ENCODE peak calls at places on chromosomes 3 and 15, in eight cellular contexts. E is heart left ventricle, T is body of pancreas, K is tibial nerve, Q is IMR-90, N is HCT116, O is thyroid gland, Y is K562. B is an unnamed sample.

GRCh38 chr3:170383567-170383966 is 26.1 kb downstream of the SKIL start:
- DNase-seq in E (no peak), T (no peak), K (no peak), Q (peak; percentile 74), N (no peak), O (no peak), Y (no peak), B (no peak)

GRCh38 chr15:91275844-91276243 is 175.8 kb downstream of the SV2B start:
- DNase-seq in E (no peak), T (no peak), K (no peak), Q (no peak), N (no peak), O (no peak), Y (no peak), B (no peak)

GRCh38 chr15:58649175-58649574 is 100.3 kb downstream of the ADAM10 start:
- DNase-seq in E (no peak), T (no peak), K (no peak), Q (no peak), N (no peak), O (no peak), Y (no peak), B (no peak)

GRCh38 chr3:32076566-32076965 is 29.9 kb upstream of the GPD1L start:
- DNase-seq in E (no peak), T (no peak), K (no peak), Q (no peak), N (no peak), O (no peak), Y (no peak), B (no peak)

GRCh38 chr15:98968576-98968975 is 39.0 kb downstream of the PGPEP1L start:
- DNase-seq in E (no peak), T (no peak), K (no peak), Q (no peak), N (no peak), O (no peak), Y (no peak), B (no peak)

GRCh38 chr3:46763178-46763577 is 45.5 kb upstream of the PRSS50 start:
- DNase-seq in E (no peak), T (no peak), K (no peak), Q (no peak), N (no peak), O (no peak), Y (no peak), B (no peak)

GRCh38 chr3:59953104-59953503 is 903.3 kb upstream of the CFAP20DC start:
- DNase-seq in E (no peak), T (no peak), K (no peak), Q (no peak), N (no peak), O (no peak), Y (no peak), B (no peak)

GRCh38 chr3:98921957-98922356 is 20.5 kb upstream of the DCBLD2 start:
- DNase-seq in E (no peak), T (no peak), K (no peak), Q (no peak), N (no peak), O (peak; percentile 33), Y (no peak), B (no peak)

GRCh38 chr3:190127797-190128196 is 7.1 kb upstream of the P3H2 start:
- DNase-seq in E (no peak), T (no peak), K (no peak), Q (no peak), N (no peak), O (no peak), Y (no peak), B (no peak)

GRCh38 chr3:124584245-124584551 is 146.1 kb upstream of the UMPS start:
- DNase-seq in E (no peak), T (no peak), K (no peak), Q (no peak), N (no peak), O (no peak), Y (no peak), B (no peak)

GRCh38 chr3:15023719-15024118 is 41.4 kb downstream of the MRPS25 start:
- DNase-seq in E (no peak), T (no peak), K (no peak), Q (no peak), N (no peak), O (no peak), Y (no peak), B (no peak)

GRCh38 chr15:20340931-20341661 is 200.5 kb downstream of the GOLGA6L6 start:
- DNase-seq in E (peak; percentile 76), T (peak; percentile 39), K (no peak), Q (no peak), N (no peak), O (peak; percentile 20), Y (no peak), B (no peak)

GRCh38 chr3:187946031-187946691 is 200.9 kb upstream of the BCL6 start:
- DNase-seq in E (no peak), T (no peak), K (no peak), Q (peak; percentile 85), N (no peak), O (no peak), Y (no peak), B (no peak)

GRCh38 chr15:31019986-31020385 is 28.6 kb upstream of the MTMR10 start:
- DNase-seq in E (no peak), T (no peak), K (no peak), Q (no peak), N (no peak), O (no peak), Y (no peak), B (no peak)

GRCh38 chr15:74317820-74318375 is 49.5 kb downstream of the CYP11A1 start:
- DNase-seq in E (peak; percentile 93), T (peak; percentile 68), K (peak; percentile 82), Q (peak; percentile 87), N (no peak), O (peak; percentile 31), Y (no peak), B (no peak)

GRCh38 chr15:70519616-70520015 is 243.7 kb downstream of the UACA start:
- DNase-seq in E (no peak), T (no peak), K (no peak), Q (no peak), N (no peak), O (no peak), Y (no peak), B (no peak)

GRCh38 chr3:24242012-24242698 is 252.5 kb downstream of the THRB start:
- DNase-seq in E (no peak), T (peak; percentile 56), K (no peak), Q (peak; percentile 45), N (no peak), O (no peak), Y (no peak), B (no peak)

GRCh38 chr3:140850210-140850955 is 91.3 kb upstream of the SLC25A36 start:
- DNase-seq in E (no peak), T (no peak), K (no peak), Q (no peak), N (no peak), O (no peak), Y (no peak), B (no peak)

GRCh38 chr15:71455107-71455506 is 339.8 kb downstream of the THSD4 start:
- DNase-seq in E (no peak), T (no peak), K (no peak), Q (peak; percentile 36), N (no peak), O (no peak), Y (no peak), B (no peak)

GRCh38 chr3:129892486-129892856 is 1.0 kb downstream of the TMCC1 start:
- DNase-seq in E (no peak), T (no peak), K (no peak), Q (no peak), N (no peak), O (peak; percentile 12), Y (no peak), B (no peak)

GRCh38 chr15:81182746-81183402 is 13.8 kb upstream of the IL16 start:
- DNase-seq in E (peak; percentile 32), T (no peak), K (no peak), Q (no peak), N (no peak), O (peak; percentile 33), Y (no peak), B (no peak)

GRCh38 chr3:128052831-128053419 is 688 bp downstream of the SEC61A1 start:
- DNase-seq in E (no peak), T (no peak), K (no peak), Q (no peak), N (no peak), O (no peak), Y (no peak), B (no peak)

GRCh38 chr15:31235298-31236183 is 91.1 kb upstream of the KLF13 start:
- DNase-seq in E (peak; percentile 78), T (peak; percentile 51), K (no peak), Q (no peak), N (no peak), O (peak; percentile 51), Y (no peak), B (no peak)

GRCh38 chr3:134337071-134337482 is 37.2 kb downstream of the AMOTL2 start:
- DNase-seq in E (no peak), T (no peak), K (no peak), Q (no peak), N (no peak), O (peak; percentile 1), Y (no peak), B (no peak)

GRCh38 chr3:134334231-134334900 is 39.9 kb downstream of the AMOTL2 start:
- DNase-seq in E (no peak), T (no peak), K (no peak), Q (peak; percentile 47), N (no peak), O (peak; percentile 6), Y (no peak), B (no peak)

GRCh38 chr3:134333522-134334181 is 40.6 kb downstream of the AMOTL2 start:
- DNase-seq in E (no peak), T (no peak), K (no peak), Q (peak; percentile 70), N (no peak), O (peak; percentile 1), Y (no peak), B (no peak)

GRCh38 chr3:134336587-134336986 is 37.7 kb downstream of the AMOTL2 start:
- DNase-seq in E (no peak), T (no peak), K (no peak), Q (peak; percentile 75), N (no peak), O (no peak), Y (no peak), B (no peak)

GRCh38 chr3:134334901-134335280 is 39.4 kb downstream of the AMOTL2 start:
- DNase-seq in E (no peak), T (no peak), K (no peak), Q (no peak), N (no peak), O (peak; percentile 1), Y (no peak), B (no peak)
- H3K4me1 ChIP-seq in E (peaks cover 22% of the 10 kb centered on the region), T (peaks cover 42% of the 10 kb centered on the region), K (peaks cover 48% of the 10 kb centered on the region), Q (peaks cover 49% of the 10 kb centered on the region), N (peaks cover 22% of the 10 kb centered on the region), O (peaks cover 21% of the 10 kb centered on the region), Y (no peaks in the 10 kb centered on the region), B (peaks cover 63% of the 10 kb centered on the region)

GRCh38 chr15:69380100-69380725 is 33.9 kb upstream of the KIF23 start:
- DNase-seq in E (no peak), T (no peak), K (no peak), Q (peak; percentile 21), N (no peak), O (no peak), Y (no peak), B (no peak)
- TF ChIP-seq CTCF in E (no peak), T (no peak), K (no peak), Q (peak; percentile 29), N (peak; percentile 27), O (no peak), Y (peak; percentile 53), B (no peak)

GRCh38 chr3:162041622-162042021 is 545.0 kb downstream of the OTOL1 start:
- DNase-seq in E (no peak), T (no peak), K (no peak), Q (no peak), N (no peak), O (no peak), Y (no peak), B (no peak)
- TF ChIP-seq POLR2A in E (no peak), T (no peak), K (no peak), Q (no peak), N (no peak), O (no peak), Y (no peak), B (no peak)

GRCh38 chr3:51397389-51397788 is 6.3 kb downstream of the RBM15B start:
- DNase-seq in E (no peak), T (no peak), K (no peak), Q (no peak), N (no peak), O (no peak), Y (no peak), B (no peak)
- H3K4me1 ChIP-seq in E (peaks cover 8% of the 10 kb centered on the region), T (peaks cover 36% of the 10 kb centered on the region), K (peaks cover 8% of the 10 kb centered on the region), Q (peaks cover 21% of the 10 kb centered on the region), N (no peaks in the 10 kb centered on the region), O (peaks cover 3% of the 10 kb centered on the region), Y (peaks cover 19% of the 10 kb centered on the region), B (peaks cover 30% of the 10 kb centered on the region)

B was measured in esophagus squamous epithelium.